ENCODE peak calls at places on chromosomes 1 and 21, in nine cellular contexts. One of them, this sample, is unnamed.
A peak's percentile ranks its signal among the peaks of the same experiment; 100 is the strongest.

GRCh38 chr1:177858222-177858894 is 111.5 kb downstream of the SEC16B start:
- DNase-seq in CD8-positive, alpha-beta T cell: no peak
- DNase-seq in fibroblast of the aortic adventitia: peak; percentile 26
- DNase-seq in astrocyte of the spinal cord: peak; percentile 29
- DNase-seq in glutamatergic neuron: no peak
- DNase-seq in transverse colon: no peak
- DNase-seq in Calu3: no peak
- DNase-seq in GM23338: no peak
- DNase-seq in CD4-positive, alpha-beta T cell: no peak
- DNase-seq in this sample: no peak

GRCh38 chr1:201763439-201764140 is 65.4 kb upstream of the IPO9 start:
- DNase-seq in transverse colon: no peak
- DNase-seq in astrocyte of the spinal cord: peak; percentile 44
- DNase-seq in CD8-positive, alpha-beta T cell: no peak
- DNase-seq in CD4-positive, alpha-beta T cell: no peak
- DNase-seq in GM23338: no peak
- DNase-seq in Calu3: no peak
- DNase-seq in fibroblast of the aortic adventitia: peak; percentile 85
- DNase-seq in glutamatergic neuron: no peak
- DNase-seq in this sample: no peak

GRCh38 chr21:23960769-23961168 is 1646.5 kb downstream of the MRPL39 start:
- DNase-seq in GM23338: no peak
- DNase-seq in fibroblast of the aortic adventitia: no peak
- DNase-seq in CD8-positive, alpha-beta T cell: no peak
- DNase-seq in CD4-positive, alpha-beta T cell: no peak
- DNase-seq in glutamatergic neuron: no peak
- DNase-seq in astrocyte of the spinal cord: peak; percentile 44
- DNase-seq in Calu3: no peak
- DNase-seq in transverse colon: no peak
- DNase-seq in this sample: no peak

GRCh38 chr1:53331446-53332187 is 3.7 kb upstream of the LRP8 start:
- DNase-seq in transverse colon: no peak
- DNase-seq in CD4-positive, alpha-beta T cell: no peak
- DNase-seq in GM23338: no peak
- DNase-seq in glutamatergic neuron: no peak
- DNase-seq in astrocyte of the spinal cord: no peak
- DNase-seq in Calu3: no peak
- DNase-seq in fibroblast of the aortic adventitia: no peak
- DNase-seq in CD8-positive, alpha-beta T cell: no peak
- DNase-seq in this sample: no peak

GRCh38 chr1:66725885-66726665 is 26.2 kb upstream of the DYNLT5 start:
- DNase-seq in Calu3: peak; percentile 66
- DNase-seq in fibroblast of the aortic adventitia: peak; percentile 87
- DNase-seq in CD4-positive, alpha-beta T cell: peak; percentile 33
- DNase-seq in GM23338: peak; percentile 88
- DNase-seq in transverse colon: peak; percentile 21
- DNase-seq in glutamatergic neuron: peak; percentile 20
- DNase-seq in astrocyte of the spinal cord: peak; percentile 77
- DNase-seq in CD8-positive, alpha-beta T cell: peak; percentile 42
- DNase-seq in this sample: peak; percentile 53

GRCh38 chr1:193143285-193143684 is 21.5 kb downstream of the CDC73 start:
- DNase-seq in fibroblast of the aortic adventitia: peak; percentile 49
- DNase-seq in Calu3: no peak
- DNase-seq in glutamatergic neuron: no peak
- DNase-seq in CD4-positive, alpha-beta T cell: no peak
- DNase-seq in GM23338: no peak
- DNase-seq in CD8-positive, alpha-beta T cell: no peak
- DNase-seq in astrocyte of the spinal cord: peak; percentile 37
- DNase-seq in transverse colon: no peak
- DNase-seq in this sample: no peak

GRCh38 chr21:41180752-41181151 is 12.8 kb downstream of the BACE2 start:
- DNase-seq in CD8-positive, alpha-beta T cell: no peak
- DNase-seq in glutamatergic neuron: no peak
- DNase-seq in transverse colon: no peak
- DNase-seq in astrocyte of the spinal cord: no peak
- DNase-seq in fibroblast of the aortic adventitia: no peak
- DNase-seq in CD4-positive, alpha-beta T cell: no peak
- DNase-seq in GM23338: no peak
- DNase-seq in Calu3: no peak
- DNase-seq in this sample: no peak

GRCh38 chr21:32216293-32216692 is 62.6 kb downstream of the MIS18A start:
- DNase-seq in CD8-positive, alpha-beta T cell: no peak
- DNase-seq in Calu3: no peak
- DNase-seq in CD4-positive, alpha-beta T cell: no peak
- DNase-seq in astrocyte of the spinal cord: no peak
- DNase-seq in GM23338: no peak
- DNase-seq in glutamatergic neuron: no peak
- DNase-seq in transverse colon: no peak
- DNase-seq in fibroblast of the aortic adventitia: no peak
- DNase-seq in this sample: no peak

GRCh38 chr1:154220970-154221814 is 437 bp downstream of the UBAP2L start:
- DNase-seq in CD8-positive, alpha-beta T cell: peak; percentile 85
- DNase-seq in CD4-positive, alpha-beta T cell: peak; percentile 50
- DNase-seq in GM23338: peak; percentile 60
- DNase-seq in transverse colon: peak; percentile 60
- DNase-seq in astrocyte of the spinal cord: peak; percentile 44
- DNase-seq in Calu3: peak; percentile 60
- DNase-seq in fibroblast of the aortic adventitia: no peak
- DNase-seq in glutamatergic neuron: peak; percentile 61
- DNase-seq in this sample: peak; percentile 55

GRCh38 chr1:155989992-155990325 is 11.6 kb upstream of the ARHGEF2 start:
- DNase-seq in fibroblast of the aortic adventitia: no peak
- DNase-seq in CD8-positive, alpha-beta T cell: no peak
- DNase-seq in GM23338: no peak
- DNase-seq in astrocyte of the spinal cord: no peak
- DNase-seq in CD4-positive, alpha-beta T cell: no peak
- DNase-seq in transverse colon: no peak
- DNase-seq in glutamatergic neuron: no peak
- DNase-seq in Calu3: no peak
- DNase-seq in this sample: no peak

GRCh38 chr1:145849356-145850165 is 4.1 kb downstream of the NUDT17 start:
- DNase-seq in glutamatergic neuron: no peak
- DNase-seq in astrocyte of the spinal cord: peak; percentile 52
- DNase-seq in fibroblast of the aortic adventitia: peak; percentile 75
- DNase-seq in CD8-positive, alpha-beta T cell: peak; percentile 30
- DNase-seq in GM23338: peak; percentile 47
- DNase-seq in Calu3: no peak
- DNase-seq in CD4-positive, alpha-beta T cell: no peak
- DNase-seq in transverse colon: no peak
- DNase-seq in this sample: no peak

GRCh38 chr1:19869929-19870328 is 12.3 kb upstream of the OTUD3 start:
- DNase-seq in GM23338: no peak
- DNase-seq in glutamatergic neuron: no peak
- DNase-seq in Calu3: no peak
- DNase-seq in astrocyte of the spinal cord: no peak
- DNase-seq in CD4-positive, alpha-beta T cell: no peak
- DNase-seq in CD8-positive, alpha-beta T cell: no peak
- DNase-seq in transverse colon: no peak
- DNase-seq in fibroblast of the aortic adventitia: peak; percentile 77
- DNase-seq in this sample: no peak

GRCh38 chr21:39085843-39086415 is 97.3 kb downstream of the PSMG1 start:
- DNase-seq in CD4-positive, alpha-beta T cell: no peak
- DNase-seq in Calu3: no peak
- DNase-seq in CD8-positive, alpha-beta T cell: no peak
- DNase-seq in astrocyte of the spinal cord: no peak
- DNase-seq in fibroblast of the aortic adventitia: no peak
- DNase-seq in glutamatergic neuron: no peak
- DNase-seq in GM23338: no peak
- DNase-seq in transverse colon: no peak
- DNase-seq in this sample: no peak

GRCh38 chr1:20470174-20470573 is 15.8 kb downstream of the CAMK2N1 start:
- DNase-seq in astrocyte of the spinal cord: no peak
- DNase-seq in Calu3: no peak
- DNase-seq in transverse colon: peak; percentile 46
- DNase-seq in CD8-positive, alpha-beta T cell: no peak
- DNase-seq in CD4-positive, alpha-beta T cell: no peak
- DNase-seq in glutamatergic neuron: no peak
- DNase-seq in GM23338: no peak
- DNase-seq in fibroblast of the aortic adventitia: no peak
- DNase-seq in this sample: no peak

GRCh38 chr1:247118946-247119446 is 14.8 kb upstream of the ZNF669 start:
- DNase-seq in fibroblast of the aortic adventitia: peak; percentile 18
- DNase-seq in GM23338: peak; percentile 97
- DNase-seq in CD8-positive, alpha-beta T cell: no peak
- DNase-seq in astrocyte of the spinal cord: peak; percentile 8
- DNase-seq in transverse colon: no peak
- DNase-seq in Calu3: peak; percentile 27
- DNase-seq in CD4-positive, alpha-beta T cell: no peak
- DNase-seq in glutamatergic neuron: peak; percentile 67
- DNase-seq in this sample: no peak

DNA sequence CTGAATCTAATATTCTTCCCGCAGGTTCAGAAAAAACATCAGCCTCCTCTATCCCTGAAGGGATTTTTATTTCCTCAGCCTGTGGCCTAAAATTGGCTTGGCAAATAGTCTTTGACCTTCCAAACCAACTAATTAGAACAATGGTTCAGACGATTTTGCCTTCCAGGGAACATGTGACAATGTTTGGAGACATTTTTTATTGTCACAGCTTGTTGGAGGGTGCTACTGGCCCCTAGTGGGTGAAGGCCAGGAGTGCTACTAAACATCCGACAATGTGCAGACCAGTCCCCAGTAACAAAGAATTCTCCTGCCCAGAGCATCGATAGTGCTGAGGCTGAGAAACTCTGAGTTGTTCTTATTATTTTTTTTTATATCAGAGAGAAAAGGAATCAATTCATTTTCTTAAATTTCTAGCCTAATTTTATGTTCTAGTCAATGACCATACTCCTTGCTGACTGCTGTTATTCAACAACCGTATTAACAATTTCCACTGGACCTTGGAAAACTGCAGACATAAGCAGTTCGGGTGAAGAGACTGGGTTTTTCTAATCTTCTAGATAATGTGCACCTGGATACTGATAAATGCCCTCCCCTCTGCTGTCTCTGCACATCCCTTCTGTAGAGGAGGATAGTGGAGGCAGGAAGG is 280.7 kb downstream of the LMX1A start:
- DNase-seq in fibroblast of the aortic adventitia: peak; percentile 33
- DNase-seq in CD4-positive, alpha-beta T cell: no peak
- DNase-seq in astrocyte of the spinal cord: peak; percentile 1
- DNase-seq in GM23338: peak; percentile 77
- DNase-seq in CD8-positive, alpha-beta T cell: no peak
- DNase-seq in glutamatergic neuron: peak; percentile 54
- DNase-seq in Calu3: peak; percentile 48
- DNase-seq in transverse colon: no peak
- DNase-seq in this sample: peak; percentile 4
- TF ChIP-seq CTCF in fibroblast of the aortic adventitia: peak; percentile 71
- TF ChIP-seq CTCF in CD4-positive, alpha-beta T cell: no peak
- TF ChIP-seq CTCF in astrocyte of the spinal cord: peak; percentile 74
- TF ChIP-seq CTCF in GM23338: peak; percentile 80
- TF ChIP-seq CTCF in CD8-positive, alpha-beta T cell: no peak
- TF ChIP-seq CTCF in glutamatergic neuron: peak; percentile 71
- TF ChIP-seq CTCF in Calu3: no peak
- TF ChIP-seq CTCF in transverse colon: peak; percentile 50
- TF ChIP-seq CTCF in this sample: peak; percentile 32

GRCh38 chr1:162990665-162991064 is 78.5 kb upstream of the RGS4 start:
- DNase-seq in fibroblast of the aortic adventitia: peak; percentile 52
- DNase-seq in GM23338: no peak
- DNase-seq in Calu3: no peak
- DNase-seq in CD8-positive, alpha-beta T cell: no peak
- DNase-seq in CD4-positive, alpha-beta T cell: no peak
- DNase-seq in glutamatergic neuron: no peak
- DNase-seq in astrocyte of the spinal cord: no peak
- DNase-seq in transverse colon: no peak
- DNase-seq in this sample: no peak

GRCh38 chr1:162991444-162991843 is 77.7 kb upstream of the RGS4 start:
- DNase-seq in glutamatergic neuron: no peak
- DNase-seq in CD4-positive, alpha-beta T cell: no peak
- DNase-seq in fibroblast of the aortic adventitia: no peak
- DNase-seq in GM23338: no peak
- DNase-seq in transverse colon: no peak
- DNase-seq in Calu3: no peak
- DNase-seq in astrocyte of the spinal cord: no peak
- DNase-seq in CD8-positive, alpha-beta T cell: no peak
- DNase-seq in this sample: no peak

GRCh38 chr1:162987866-162988265 is 81.3 kb upstream of the RGS4 start:
- DNase-seq in GM23338: no peak
- DNase-seq in Calu3: no peak
- DNase-seq in astrocyte of the spinal cord: peak; percentile 69
- DNase-seq in CD8-positive, alpha-beta T cell: no peak
- DNase-seq in transverse colon: no peak
- DNase-seq in glutamatergic neuron: no peak
- DNase-seq in CD4-positive, alpha-beta T cell: no peak
- DNase-seq in fibroblast of the aortic adventitia: peak; percentile 74
- DNase-seq in this sample: no peak

GRCh38 chr1:162985816-162986215 is 83.3 kb upstream of the RGS4 start:
- DNase-seq in CD4-positive, alpha-beta T cell: no peak
- DNase-seq in glutamatergic neuron: no peak
- DNase-seq in Calu3: no peak
- DNase-seq in fibroblast of the aortic adventitia: peak; percentile 46
- DNase-seq in CD8-positive, alpha-beta T cell: no peak
- DNase-seq in transverse colon: no peak
- DNase-seq in GM23338: no peak
- DNase-seq in astrocyte of the spinal cord: peak; percentile 33
- DNase-seq in this sample: no peak

GRCh38 chr1:162988869-162989268 is 80.3 kb upstream of the RGS4 start:
- DNase-seq in glutamatergic neuron: no peak
- DNase-seq in CD4-positive, alpha-beta T cell: no peak
- DNase-seq in GM23338: peak; percentile 80
- DNase-seq in Calu3: no peak
- DNase-seq in fibroblast of the aortic adventitia: no peak
- DNase-seq in transverse colon: no peak
- DNase-seq in astrocyte of the spinal cord: no peak
- DNase-seq in CD8-positive, alpha-beta T cell: no peak
- DNase-seq in this sample: no peak
- TF ChIP-seq CTCF in glutamatergic neuron: no peak
- TF ChIP-seq CTCF in CD4-positive, alpha-beta T cell: no peak
- TF ChIP-seq CTCF in GM23338: peak; percentile 79
- TF ChIP-seq CTCF in Calu3: peak; percentile 29
- TF ChIP-seq CTCF in fibroblast of the aortic adventitia: no peak
- TF ChIP-seq CTCF in transverse colon: no peak
- TF ChIP-seq CTCF in astrocyte of the spinal cord: no peak
- TF ChIP-seq CTCF in CD8-positive, alpha-beta T cell: no peak
- TF ChIP-seq CTCF in this sample: no peak

GRCh38 chr1:158101944-158102343 is 78.8 kb upstream of the CD1D start:
- DNase-seq in glutamatergic neuron: no peak
- DNase-seq in GM23338: no peak
- DNase-seq in astrocyte of the spinal cord: peak; percentile 29
- DNase-seq in fibroblast of the aortic adventitia: peak; percentile 42
- DNase-seq in transverse colon: no peak
- DNase-seq in CD4-positive, alpha-beta T cell: no peak
- DNase-seq in Calu3: no peak
- DNase-seq in CD8-positive, alpha-beta T cell: no peak
- DNase-seq in this sample: no peak
- TF ChIP-seq CTCF in glutamatergic neuron: no peak
- TF ChIP-seq CTCF in GM23338: no peak
- TF ChIP-seq CTCF in astrocyte of the spinal cord: no peak
- TF ChIP-seq CTCF in fibroblast of the aortic adventitia: no peak
- TF ChIP-seq CTCF in transverse colon: no peak
- TF ChIP-seq CTCF in CD4-positive, alpha-beta T cell: no peak
- TF ChIP-seq CTCF in Calu3: no peak
- TF ChIP-seq CTCF in CD8-positive, alpha-beta T cell: no peak
- TF ChIP-seq CTCF in this sample: no peak

DNA sequence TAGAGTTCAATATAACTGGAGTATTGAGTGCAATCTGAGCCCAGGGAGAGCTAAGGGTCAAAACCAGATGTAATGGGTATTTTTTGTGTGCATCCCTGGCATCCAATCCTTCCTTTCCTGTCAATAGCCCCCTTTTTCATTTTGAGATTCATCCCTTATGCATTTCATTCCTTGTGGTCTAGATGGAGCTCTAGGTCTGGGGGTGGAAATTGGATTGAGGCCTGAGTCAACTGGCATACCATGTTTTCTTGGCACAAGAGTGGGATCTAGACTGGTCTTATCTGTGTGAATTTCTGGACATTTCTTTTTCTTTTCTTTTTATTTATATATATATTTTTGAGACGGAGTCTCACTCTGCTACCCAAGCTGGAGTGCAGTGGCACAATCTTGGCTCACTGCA is 67.3 kb upstream of the RAB3GAP2 start:
- DNase-seq in CD4-positive, alpha-beta T cell: no peak
- DNase-seq in astrocyte of the spinal cord: no peak
- DNase-seq in Calu3: no peak
- DNase-seq in transverse colon: no peak
- DNase-seq in CD8-positive, alpha-beta T cell: no peak
- DNase-seq in GM23338: peak; percentile 24
- DNase-seq in glutamatergic neuron: no peak
- DNase-seq in fibroblast of the aortic adventitia: no peak
- DNase-seq in this sample: no peak
- TF ChIP-seq CTCF in CD4-positive, alpha-beta T cell: no peak
- TF ChIP-seq CTCF in astrocyte of the spinal cord: no peak
- TF ChIP-seq CTCF in Calu3: no peak
- TF ChIP-seq CTCF in transverse colon: no peak
- TF ChIP-seq CTCF in CD8-positive, alpha-beta T cell: no peak
- TF ChIP-seq CTCF in GM23338: peak; percentile 65
- TF ChIP-seq CTCF in glutamatergic neuron: no peak
- TF ChIP-seq CTCF in fibroblast of the aortic adventitia: no peak
- TF ChIP-seq CTCF in this sample: no peak